ENCODE peak calls at places on chromosomes 4 and X, in six cellular contexts. U is GM23248, Q is fibroblast of lung, Z is A549, B is H9, E is IMR-90. J is an unnamed sample.

GRCh38 chr4:125739760-125740159 is 425.0 kb downstream of the FAT4 start:
- DNase-seq in Z (no peak), Q (peak; percentile 55), E (peak; percentile 38), B (no peak), U (no peak), J (no peak)

GRCh38 chrX:48910926-48911406 is 480 bp downstream of the SLC35A2 start:
- DNase-seq in U (peak; percentile 54), B (no peak), Z (no peak), Q (peak; percentile 50), E (peak; percentile 21), J (peak; percentile 66)

GRCh38 chr4:16449381-16449780 is 223.1 kb upstream of the TAPT1 start:
- DNase-seq in Q (no peak), Z (no peak), E (no peak), B (no peak), U (no peak), J (no peak)

GRCh38 chrX:47748576-47748975 is 88.1 kb upstream of the ZNF81 start:
- DNase-seq in E (no peak), Z (no peak), B (no peak), Q (no peak), U (peak; percentile 34), J (no peak)

GRCh38 chr4:16759781-16760459 is 138.5 kb downstream of the LDB2 start:
- DNase-seq in Z (no peak), U (peak; percentile 20), Q (no peak), E (peak; percentile 46), B (no peak), J (no peak)

GRCh38 chrX:54043696-54044125 is 562 bp downstream of the PHF8 start:
- DNase-seq in Q (peak; percentile 30), Z (no peak), B (peak; percentile 57), E (peak; percentile 10), U (peak; percentile 62), J (peak; percentile 63)

GRCh38 chr4:55175779-55176231 is 50.4 kb upstream of the KDR start:
- DNase-seq in Z (no peak), E (peak; percentile 72), U (peak; percentile 84), B (no peak), Q (peak; percentile 85), J (peak; percentile 69)

GRCh38 chrX:1385251-1385794 is 6.6 kb downstream of the SLC25A6 start:
- DNase-seq in U (no peak), Z (no peak), B (no peak), Q (no peak), E (no peak), J (peak; percentile 51)

GRCh38 chrX:37454537-37455285 is 105.5 kb downstream of the PRRG1 start:
- DNase-seq in B (peak; percentile 48), Z (peak; percentile 6), U (peak; percentile 26), Q (peak; percentile 76), E (peak; percentile 29), J (peak; percentile 54)

GRCh38 chrX:132071260-132071659 is 48.2 kb downstream of the STK26 start:
- DNase-seq in U (peak; percentile 26), Z (peak; percentile 11), Q (peak; percentile 5), B (no peak), E (no peak), J (peak; percentile 25)

GRCh38 chr4:151199496-151200190 is 77.3 kb upstream of the PRSS48 start:
- DNase-seq in Z (no peak), U (peak; percentile 60), E (no peak), B (no peak), Q (no peak), J (no peak)

GRCh38 chrX:7131621-7132020 is 15.9 kb upstream of the STS start:
- DNase-seq in Q (no peak), B (no peak), Z (no peak), U (no peak), E (no peak), J (no peak)

GRCh38 chr4:122010610-122011009 is 58.8 kb upstream of the TRPC3 start:
- DNase-seq in B (no peak), Z (no peak), Q (peak; percentile 84), U (peak; percentile 18), E (peak; percentile 95), J (no peak)

GRCh38 chrX:39258331-39258730 is 457.1 kb downstream of the MID1IP1 start:
- DNase-seq in Q (peak; percentile 55), Z (no peak), U (peak; percentile 10), E (no peak), B (peak; percentile 29), J (no peak)

GRCh38 chrX:150238656-150239382 is 124.3 kb upstream of the MAMLD1 start:
- DNase-seq in B (no peak), E (no peak), Q (no peak), U (no peak), Z (no peak), J (no peak)

DNA sequence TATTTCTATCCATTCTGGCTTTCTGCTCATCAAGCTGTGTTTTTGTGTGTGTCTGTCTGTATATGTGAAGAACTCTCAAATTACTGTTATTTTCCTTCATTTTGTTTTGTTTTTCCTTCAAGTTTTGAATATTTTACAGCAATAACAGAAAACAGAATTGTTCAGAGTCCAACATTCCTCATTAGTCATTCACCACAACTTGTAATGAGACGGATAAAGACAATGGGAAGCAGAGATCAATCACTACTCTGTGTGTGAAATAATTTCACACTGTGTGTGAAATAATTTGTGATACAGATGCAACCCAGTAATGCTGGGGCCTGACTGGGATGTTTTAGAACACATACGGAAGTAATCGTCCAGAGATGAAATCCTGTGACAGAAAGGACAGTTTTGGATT is 55.2 kb downstream of the HPGD start:
- DNase-seq in B (no peak), U (no peak), Q (peak; percentile 14), Z (no peak), E (no peak), J (no peak)
- H3K4me2 ChIP-seq in B (no peak overlapping the region), U (no peak overlapping the region), Q (no peak overlapping the region), Z (no peak overlapping the region), E (no peak overlapping the region), J (no peak overlapping the region)

GRCh38 chr4:105171912-105172311 is 25.2 kb downstream of the TET2 start:
- DNase-seq in B (no peak), Q (no peak), E (no peak), Z (no peak), U (no peak), J (no peak)
- H3K4me1 ChIP-seq in B (no peaks in the 10 kb centered on the region), Q (no peaks in the 10 kb centered on the region), E (no peaks in the 10 kb centered on the region), Z (no peaks in the 10 kb centered on the region), U (no peaks in the 10 kb centered on the region), J (no peaks in the 10 kb centered on the region)

GRCh38 chr4:57093816-57094481 is 16.2 kb downstream of the IGFBP7 start:
- DNase-seq in U (no peak), B (no peak), E (no peak), Z (no peak), Q (no peak), J (no peak)

GRCh38 chr4:57094482-57095223 is 15.5 kb downstream of the IGFBP7 start:
- DNase-seq in U (peak; percentile 95), Q (peak; percentile 90), B (no peak), Z (no peak), E (peak; percentile 74), J (no peak)

GRCh38 chr4:57095956-57096355 is 14.2 kb downstream of the IGFBP7 start:
- DNase-seq in B (no peak), Z (no peak), E (no peak), U (no peak), Q (peak; percentile 81), J (no peak)

GRCh38 chr4:57097711-57098110 is 12.5 kb downstream of the IGFBP7 start:
- DNase-seq in Z (no peak), B (no peak), Q (no peak), E (no peak), U (no peak), J (no peak)

DNA sequence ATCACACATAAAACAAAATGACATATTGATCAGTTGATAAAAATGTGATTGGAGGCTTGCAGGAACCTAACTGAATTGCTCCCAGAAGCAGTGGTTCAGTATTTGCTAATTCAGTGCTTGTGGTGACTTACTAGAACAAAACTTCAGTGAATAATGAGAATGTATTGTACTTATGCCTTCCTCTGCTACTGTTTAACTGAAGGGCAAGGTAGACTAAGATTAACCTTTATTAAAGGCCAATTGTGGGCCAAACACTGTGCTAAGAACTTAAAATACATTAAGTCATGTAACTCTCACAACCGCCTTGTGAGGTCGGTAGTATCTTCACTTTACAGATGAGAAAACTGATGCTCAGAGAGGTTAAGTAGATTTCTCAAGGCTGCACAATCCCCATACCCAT is 14.9 kb downstream of the IGFBP7 start:
- DNase-seq in B (no peak), Z (no peak), Q (no peak), E (no peak), U (no peak), J (no peak)
- H3K4me2 ChIP-seq in B (no peak overlapping the region), Z (peak overlapping the region; percentile 74), Q (no peak overlapping the region), E (peak overlapping the region; percentile 30), U (peak overlapping the region; percentile 71), J (peak overlapping the region; percentile 57)

DNA sequence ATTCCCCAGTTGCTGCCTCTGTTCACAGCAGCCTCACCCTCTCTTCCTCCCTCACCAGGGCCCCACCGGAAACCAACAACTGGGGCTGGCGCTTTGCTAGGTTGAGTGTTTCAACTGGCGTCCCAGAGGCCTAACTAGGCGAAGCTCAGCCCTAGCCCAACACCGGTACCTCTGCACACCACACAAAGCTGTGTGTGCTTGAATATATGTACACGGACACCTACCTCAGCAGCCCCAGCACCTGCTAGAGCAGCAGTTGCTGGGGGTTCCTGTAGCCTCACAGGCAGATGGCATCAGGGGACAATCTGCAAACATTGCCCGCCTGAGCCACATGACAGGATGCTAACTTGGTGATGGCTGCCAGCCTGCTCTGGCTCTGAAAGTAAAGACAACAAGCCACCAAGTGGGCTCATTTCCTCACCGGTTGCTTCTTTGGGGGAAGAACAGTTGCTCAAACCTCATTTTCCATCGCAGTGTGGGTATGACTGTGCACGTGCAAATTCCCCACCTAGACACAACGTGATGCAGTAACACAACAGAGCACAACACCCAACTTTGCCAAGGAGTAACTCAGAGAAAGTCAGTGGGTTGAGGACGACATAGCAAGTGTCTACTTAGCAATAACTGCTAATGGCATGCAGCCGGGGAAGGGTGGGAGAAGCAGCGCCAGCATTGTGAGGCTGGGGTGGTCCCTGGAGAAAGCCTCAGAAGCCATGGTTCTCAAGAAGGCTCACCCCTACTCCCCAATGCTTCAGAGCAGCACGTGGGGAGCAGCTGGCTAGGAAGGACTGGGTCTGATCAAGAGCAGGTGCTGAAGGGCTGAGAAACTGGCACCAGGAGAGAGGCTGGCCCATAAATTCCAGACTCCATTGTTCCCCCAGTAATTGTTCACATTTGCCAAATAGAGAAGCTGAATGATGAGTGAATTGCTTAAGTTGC is 139.5 kb downstream of the SH3KBP1 start:
- DNase-seq in Q (no peak), B (no peak), E (no peak), Z (no peak), U (no peak), J (no peak)
- H3K4me1 ChIP-seq in Q (no peaks in the 10 kb centered on the region), B (no peaks in the 10 kb centered on the region), E (no peaks in the 10 kb centered on the region), Z (no peaks in the 10 kb centered on the region), U (no peaks in the 10 kb centered on the region), J (no peaks in the 10 kb centered on the region)

J was measured in osteoblast.